ENCODE peak calls at places on chromosomes 7 and 10, in seven cellular contexts. M is coronary artery, Q is left ventricle myocardium inferior, I is ovary, Y is spleen, Z is fibroblast of mammary gland, B is heart right ventricle. V is an unnamed sample.

GRCh38 chr7:116161733-116162132 is 48.6 kb upstream of the TES start:
- DNase-seq in M (no peak), Q (no peak), I (no peak), Y (no peak), Z (no peak), B (no peak), V (no peak)

GRCh38 chr10:101007915-101008822 is 8.6 kb downstream of the LZTS2 start:
- DNase-seq in M (no peak), Q (no peak), I (no peak), Y (no peak), Z (no peak), B (no peak), V (no peak)

GRCh38 chr10:87504307-87504666 is 406 bp upstream of the MINPP1 start:
- DNase-seq in M (no peak), Q (no peak), I (no peak), Y (no peak), Z (no peak), B (no peak), V (no peak)

GRCh38 chr7:106679153-106679931 is 18.4 kb upstream of the CCDC71L start:
- DNase-seq in M (no peak), Q (no peak), I (no peak), Y (no peak), Z (peak), B (no peak), V (peak)

GRCh38 chr10:84499846-84500245 is 171.5 kb downstream of the CCSER2 start:
- DNase-seq in M (no peak), Q (no peak), I (no peak), Y (no peak), Z (no peak), B (no peak), V (no peak)

GRCh38 chr10:87500646-87501048 is 4.0 kb upstream of the MINPP1 start:
- DNase-seq in M (no peak), Q (no peak), I (no peak), Y (no peak), Z (no peak), B (no peak), V (no peak)

GRCh38 chr7:139562972-139563565 is 39.6 kb downstream of the CLEC2L start:
- DNase-seq in M (peak), Q (no peak), I (no peak), Y (peak), Z (no peak), B (no peak), V (no peak)

GRCh38 chr10:7593068-7593467 is 73.7 kb downstream of the ITIH5 start:
- DNase-seq in M (no peak), Q (peak), I (no peak), Y (peak), Z (no peak), B (peak), V (no peak)

GRCh38 chr7:29401827-29402226 is 161.8 kb upstream of the PRR15 start:
- DNase-seq in M (no peak), Q (no peak), I (no peak), Y (no peak), Z (no peak), B (no peak), V (no peak)

DNA sequence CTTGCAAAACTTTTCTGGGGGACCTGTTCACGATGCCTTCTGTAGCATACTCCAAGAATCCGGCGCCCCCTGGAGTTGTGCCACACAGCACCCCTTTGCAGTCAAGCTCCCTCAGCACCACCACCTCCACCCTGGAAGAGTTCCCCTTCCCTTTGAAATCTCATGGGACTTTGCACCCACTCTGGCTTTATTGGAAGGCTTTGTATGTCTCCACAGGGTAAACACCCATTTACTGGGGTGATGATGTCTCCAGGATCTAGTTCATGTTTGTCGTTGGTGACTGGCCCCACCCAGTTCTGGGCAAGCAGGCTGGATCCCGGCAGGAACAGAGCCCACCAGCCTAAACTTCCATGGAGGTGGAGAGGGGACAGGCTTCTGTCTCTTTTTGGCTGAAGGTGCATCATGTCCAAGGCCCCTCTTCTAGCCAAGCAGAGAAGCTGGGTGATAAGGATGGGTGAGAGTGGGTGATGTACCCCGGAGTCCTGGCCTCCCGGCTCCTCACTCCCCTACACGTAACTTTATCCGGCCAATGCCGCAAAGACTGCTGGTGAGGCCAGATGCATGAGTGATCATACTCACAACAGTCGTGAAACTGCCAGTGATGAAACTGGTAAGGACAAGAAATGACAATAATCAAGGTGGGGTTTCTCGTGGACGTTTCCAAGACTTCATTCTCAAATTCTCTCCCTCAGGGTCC is 727 bp upstream of the CLDN4 start:
- DNase-seq in M (no peak), Q (no peak), I (no peak), Y (no peak), Z (no peak), B (no peak), V (no peak)
- TF ChIP-seq CTCF in M (no peak), Q (no peak), I (no peak), Y (no peak), Z (no peak), B (no peak), V (peak)

GRCh38 chr10:102537367-102537766 is 33.6 kb downstream of the SUFU start:
- DNase-seq in M (no peak), Q (no peak), I (no peak), Y (no peak), Z (no peak), B (no peak), V (no peak)

GRCh38 chr10:102538811-102539210 is 35.0 kb downstream of the SUFU start:
- DNase-seq in M (no peak), Q (no peak), I (no peak), Y (no peak), Z (no peak), B (no peak), V (no peak)

GRCh38 chr10:102542800-102543418 is 39.1 kb downstream of the SUFU start:
- DNase-seq in M (peak), Q (no peak), I (no peak), Y (no peak), Z (peak), B (no peak), V (peak)

GRCh38 chr10:102537948-102538347 is 34.2 kb downstream of the SUFU start:
- DNase-seq in M (no peak), Q (no peak), I (no peak), Y (no peak), Z (no peak), B (no peak), V (no peak)

GRCh38 chr10:102540023-102540422 is 36.3 kb downstream of the SUFU start:
- DNase-seq in M (no peak), Q (no peak), I (no peak), Y (no peak), Z (peak), B (no peak), V (peak)
- TF ChIP-seq CTCF in M (no peak), Q (peak), I (no peak), Y (no peak), Z (peak), B (peak), V (peak)

GRCh38 chr10:4315529-4315928 is 510.5 kb upstream of the AKR1E2 start:
- DNase-seq in M (no peak), Q (no peak), I (peak), Y (no peak), Z (peak), B (peak), V (no peak)

GRCh38 chr10:4316166-4316810 is 509.7 kb upstream of the AKR1E2 start:
- DNase-seq in M (peak), Q (peak), I (no peak), Y (no peak), Z (peak), B (peak), V (no peak)

GRCh38 chr10:4319870-4320367 is 506.1 kb upstream of the AKR1E2 start:
- DNase-seq in M (no peak), Q (no peak), I (no peak), Y (no peak), Z (no peak), B (no peak), V (no peak)
- TF ChIP-seq CTCF in M (no peak), Q (no peak), I (no peak), Y (no peak), Z (no peak), B (no peak), V (no peak)

DNA sequence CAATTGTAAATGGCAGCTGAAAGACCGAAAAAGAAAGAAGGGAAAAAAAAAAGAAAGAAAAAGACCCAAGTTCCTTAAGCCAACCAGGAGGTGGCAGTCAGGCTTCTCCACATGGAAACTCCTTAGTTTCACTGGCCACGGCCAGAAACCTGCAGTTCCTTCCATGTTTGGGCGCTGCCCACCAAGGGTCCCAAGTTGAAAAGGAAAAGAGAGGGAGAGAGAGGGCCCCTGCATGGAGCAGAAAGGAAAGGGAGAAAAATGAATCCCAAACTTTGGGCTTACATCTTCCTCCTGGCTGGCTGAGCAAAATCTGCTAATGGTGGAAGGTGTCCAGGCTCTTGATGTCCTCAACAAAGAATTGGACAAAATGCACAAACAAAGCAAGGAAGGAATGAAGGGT is 31.8 kb upstream of the ABCA13 start:
- DNase-seq in M (no peak), Q (no peak), I (no peak), Y (no peak), Z (peak), B (no peak), V (no peak)
- TF ChIP-seq CTCF in M (no peak), Q (no peak), I (no peak), Y (no peak), Z (peak), B (peak), V (peak)

DNA sequence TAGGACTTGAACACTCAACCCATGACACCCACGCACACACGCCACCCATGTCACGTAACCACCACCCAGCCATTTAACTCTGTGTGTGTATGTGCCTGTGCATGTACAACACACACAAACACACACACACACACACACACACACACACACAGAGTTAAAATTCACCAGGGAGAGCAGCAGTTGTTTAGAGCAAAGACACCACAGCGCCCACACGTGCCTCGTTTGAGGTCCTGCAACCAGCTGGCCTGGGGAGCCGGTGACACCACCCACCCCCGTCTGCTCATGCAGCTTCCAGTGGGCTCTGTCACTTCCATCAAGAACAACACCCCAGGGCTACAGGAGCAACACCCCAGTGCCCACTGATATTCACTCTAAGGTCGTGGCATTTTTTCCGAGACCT is 97.4 kb downstream of the ELFN1 start:
- DNase-seq in M (no peak), Q (no peak), I (no peak), Y (no peak), Z (peak), B (no peak), V (no peak)
- TF ChIP-seq CTCF in M (no peak), Q (peak), I (no peak), Y (no peak), Z (no peak), B (no peak), V (peak)

DNA sequence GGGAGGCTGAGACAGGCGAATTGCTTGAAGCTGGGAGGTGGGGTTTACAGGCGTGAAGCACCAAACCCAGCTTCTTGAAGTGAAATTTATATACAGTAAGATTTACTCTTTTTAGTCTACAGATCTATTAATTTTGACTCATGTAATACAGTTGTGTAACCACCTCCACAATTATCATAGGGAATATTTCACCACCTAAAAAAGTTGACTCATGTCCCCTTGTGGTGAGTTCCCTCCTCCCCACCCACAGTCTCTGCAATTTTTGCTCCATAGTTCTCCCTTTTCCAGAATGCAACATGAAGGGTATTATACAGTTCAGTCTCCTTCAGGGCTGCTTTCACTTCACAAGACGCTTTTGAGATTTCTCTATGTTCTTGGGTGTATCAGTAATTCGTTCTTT is 156.8 kb downstream of the FAM107B start:
- DNase-seq in M (no peak), Q (no peak), I (no peak), Y (no peak), Z (peak), B (no peak), V (no peak)
- TF ChIP-seq CTCF in M (no peak), Q (peak), I (no peak), Y (no peak), Z (peak), B (peak), V (peak)

GRCh38 chr7:142194201-142194600 is 63.7 kb downstream of the PRSS58 start:
- DNase-seq in M (no peak), Q (no peak), I (no peak), Y (no peak), Z (no peak), B (no peak), V (peak)

GRCh38 chr7:142185069-142185468 is 72.8 kb downstream of the PRSS58 start:
- DNase-seq in M (no peak), Q (no peak), I (no peak), Y (no peak), Z (no peak), B (no peak), V (no peak)

GRCh38 chr7:142188159-142188558 is 69.7 kb downstream of the PRSS58 start:
- DNase-seq in M (no peak), Q (no peak), I (no peak), Y (no peak), Z (peak), B (no peak), V (peak)

GRCh38 chr7:142188846-142189245 is 69.0 kb downstream of the PRSS58 start:
- DNase-seq in M (no peak), Q (no peak), I (no peak), Y (no peak), Z (peak), B (no peak), V (no peak)
- TF ChIP-seq CTCF in M (peak), Q (peak), I (no peak), Y (peak), Z (peak), B (peak), V (peak)

V was measured in foreskin keratinocyte.